ENCODE peak calls at places on chromosomes 2 and 18, in four cellular contexts. O is pancreas, X is osteocyte, E is AG09309. C is an unnamed sample.
A peak's percentile ranks its signal among the peaks of the same experiment; 100 is the strongest.

GRCh38 chr2:96259497-96259921 is 6.3 kb downstream of the TMEM127 start:
- DNase-seq in O (peak; percentile 81), X (no peak), E (no peak), C (no peak)

GRCh38 chr2:214378455-214379103 is 32.3 kb upstream of the VWC2L start:
- DNase-seq in O (peak; percentile 40), E (no peak), X (no peak), C (no peak)

GRCh38 chr2:73232471-73233153 is 427 bp downstream of the PRADC1 start:
- DNase-seq in X (no peak), O (no peak), E (no peak), C (no peak)

GRCh38 chr2:47004905-47005495 is 89.4 kb upstream of the MCFD2 start:
- DNase-seq in X (no peak), O (no peak), E (no peak), C (no peak)

GRCh38 chr2:144516417-144516980 is 3.4 kb downstream of the ZEB2 start:
- DNase-seq in E (no peak), X (no peak), O (no peak), C (no peak)

GRCh38 chr2:144512421-144513272 is 7.3 kb downstream of the ZEB2 start:
- DNase-seq in O (no peak), X (no peak), E (no peak), C (no peak)

GRCh38 chr18:42233908-42234307 is 278.9 kb downstream of the PIK3C3 start:
- DNase-seq in O (no peak), X (no peak), E (no peak), C (no peak)

GRCh38 chr18:34222396-34223163 is 2.1 kb downstream of the NOL4 start:
- DNase-seq in X (no peak), O (peak; percentile 34), E (no peak), C (peak; percentile 23)

GRCh38 chr2:108444941-108445840 is 3.8 kb upstream of the GCC2 start:
- DNase-seq in O (no peak), X (no peak), E (no peak), C (no peak)

GRCh38 chr18:416928-417327 is 83.6 kb downstream of the COLEC12 start:
- DNase-seq in O (no peak), X (no peak), E (no peak), C (no peak)

GRCh38 chr2:231910771-231911170 is 15.4 kb downstream of the NPPC start:
- DNase-seq in X (no peak), E (no peak), O (no peak), C (no peak)

GRCh38 chr2:142582317-142582716 is 295.1 kb upstream of the KYNU start:
- DNase-seq in E (no peak), X (no peak), O (no peak), C (no peak)

GRCh38 chr18:50080932-50081560 is 113.9 kb downstream of the MYO5B start:
- DNase-seq in E (no peak), O (no peak), X (no peak), C (no peak)

GRCh38 chr2:160293401-160293911 is 93.4 kb upstream of the ITGB6 start:
- DNase-seq in O (no peak), E (peak; percentile 78), X (no peak), C (no peak)

GRCh38 chr18:30358545-30358944 is 684.0 kb downstream of the DSC3 start:
- DNase-seq in X (no peak), E (no peak), O (no peak), C (no peak)

GRCh38 chr2:88011011-88011410 is 5.3 kb downstream of the RNU2-63P start:
- DNase-seq in E (no peak), X (no peak), O (no peak), C (no peak)

GRCh38 chr18:12907258-12907925 is 23.4 kb upstream of the PTPN2 start:
- DNase-seq in O (no peak), X (no peak), E (no peak), C (no peak)

GRCh38 chr18:75111673-75112485 is 97.1 kb downstream of the PTGR3 start:
- DNase-seq in E (no peak), O (no peak), X (peak; percentile 54), C (no peak)

GRCh38 chr2:38945931-38946330 is 56.3 kb downstream of the ARHGEF33 start:
- DNase-seq in O (no peak), X (no peak), E (no peak), C (no peak)

GRCh38 chr2:17107131-17107530 is 411.1 kb downstream of the RAD51AP2 start:
- DNase-seq in O (no peak), X (no peak), E (no peak), C (no peak)

GRCh38 chr2:28689764-28690163 is 61.9 kb upstream of the PPP1CB start:
- DNase-seq in E (no peak), O (no peak), X (no peak), C (no peak)

GRCh38 chr2:216643986-216644662 is 10.9 kb downstream of the IGFBP2 start:
- DNase-seq in O (peak; percentile 60), X (no peak), E (no peak), C (no peak)

GRCh38 chr2:197838036-197838435 is 33.6 kb downstream of the PLCL1 start:
- DNase-seq in E (peak; percentile 29), O (no peak), X (no peak), C (peak; percentile 64)

GRCh38 chr18:6521804-6522418 is 107.2 kb upstream of the L3MBTL4 start:
- DNase-seq in X (no peak), E (peak; percentile 2), O (no peak), C (peak; percentile 48)

GRCh38 chr18:46297621-46298020 is 193.4 kb downstream of the HAUS1 start:
- DNase-seq in O (no peak), X (no peak), E (no peak), C (no peak)

GRCh38 chr2:175621847-175622246 is 380.2 kb downstream of the LNPK start:
- DNase-seq in E (no peak), O (no peak), X (no peak), C (no peak)

GRCh38 chr2:214135966-214136365 is 274.9 kb upstream of the VWC2L start:
- DNase-seq in O (no peak), X (no peak), E (no peak), C (no peak)

GRCh38 chr2:120851116-120851773 is 115.6 kb downstream of the GLI2 start:
- DNase-seq in X (no peak), E (no peak), O (no peak), C (no peak)

GRCh38 chr2:176398783-176399182 is 129.5 kb downstream of the MTX2 start:
- DNase-seq in O (no peak), X (no peak), E (no peak), C (no peak)

GRCh38 chr2:231541605-231542509 is 11.6 kb upstream of the NMUR1 start:
- DNase-seq in O (no peak), E (no peak), X (no peak), C (peak; percentile 18)

GRCh38 chr2:175076272-175076671 is 71.1 kb upstream of the CHN1 start:
- DNase-seq in E (no peak), X (no peak), O (no peak), C (no peak)

GRCh38 chr2:74439373-74440004 is 2.2 kb downstream of the RTKN start:
- DNase-seq in O (no peak), X (no peak), E (no peak), C (no peak)

GRCh38 chr18:8844721-8845148 is 139.4 kb downstream of the MTCL1 start:
- DNase-seq in E (no peak), X (no peak), O (no peak), C (no peak)

GRCh38 chr2:12607971-12608370 is 108.8 kb upstream of the TRIB2 start:
- DNase-seq in X (no peak), O (no peak), E (no peak), C (no peak)

GRCh38 chr18:6598657-6599056 is 130.9 kb upstream of the ARHGAP28 start:
- DNase-seq in E (no peak), X (no peak), O (no peak), C (no peak)

GRCh38 chr18:46623541-46623940 is 33.5 kb downstream of the LOXHD1 start:
- DNase-seq in E (no peak), X (peak; percentile 78), O (no peak), C (no peak)

DNA sequence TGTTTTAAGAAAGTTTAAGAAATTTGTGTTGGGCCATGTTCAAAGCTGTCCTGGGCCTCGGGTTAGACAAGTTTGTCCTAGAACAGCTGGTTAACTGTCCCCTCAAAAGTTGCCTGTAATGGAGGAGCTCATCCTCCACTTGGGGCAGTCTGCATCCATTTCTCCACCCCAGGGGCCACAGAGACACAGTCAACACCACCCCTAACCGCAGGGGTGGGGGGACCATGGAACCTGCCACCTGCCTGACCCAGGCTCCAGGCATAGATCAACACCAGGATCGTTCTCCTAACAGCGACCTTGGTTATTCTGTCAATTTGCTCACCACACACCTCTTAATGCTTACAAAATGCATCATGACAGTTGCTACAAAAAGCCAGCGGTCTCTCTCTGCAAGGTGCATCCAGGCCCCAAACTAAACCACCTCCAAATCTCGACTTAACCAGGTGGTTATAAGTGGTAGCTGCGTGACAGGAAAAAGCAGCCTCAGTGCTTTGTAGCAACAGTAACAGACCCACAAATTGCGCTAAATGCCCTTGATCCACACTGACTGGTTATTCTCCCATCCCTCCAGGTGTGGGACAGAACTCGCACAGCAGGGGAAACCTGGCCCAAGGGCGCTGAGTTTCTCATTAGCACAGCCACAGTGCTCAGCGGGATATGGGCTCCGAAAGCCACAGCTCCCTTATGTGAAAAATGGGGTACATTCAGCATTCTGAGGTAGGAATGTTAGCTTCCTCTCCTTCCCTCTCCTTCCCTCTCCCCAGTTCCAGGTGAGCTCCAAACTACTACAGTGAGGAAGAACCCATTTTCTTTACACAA is 48.0 kb downstream of the HDLBP start:
- DNase-seq in X (peak; percentile 46), O (no peak), E (no peak), C (no peak)
- TF ChIP-seq CTCF in X (no peak), O (no peak), E (no peak), C (no peak)

DNA sequence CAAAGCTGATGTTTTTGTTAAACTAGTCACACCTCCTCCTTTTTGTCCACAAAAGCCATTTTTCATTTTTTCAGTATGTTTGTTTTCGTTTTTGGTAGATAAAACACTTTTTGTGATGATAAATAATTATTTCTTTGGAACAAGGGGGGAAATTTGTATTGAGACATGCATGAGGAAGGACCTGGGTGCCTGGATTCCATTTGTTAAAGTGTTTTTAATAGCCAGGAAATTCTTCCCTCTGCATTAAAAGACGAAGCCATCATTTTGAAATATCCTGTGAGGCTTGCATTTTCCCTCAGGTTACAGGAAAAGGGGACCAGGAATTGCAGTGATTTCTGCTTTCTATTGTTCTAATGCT is 52.1 kb upstream of the CTLA4 start:
- DNase-seq in E (no peak), X (no peak), O (no peak), C (no peak)
- TF ChIP-seq CTCF in E (no peak), X (no peak), O (no peak), C (no peak)

GRCh38 chr2:157789161-157789720 is 86.9 kb downstream of the ACVR1 start:
- DNase-seq in X (no peak), O (no peak), E (no peak), C (no peak)

GRCh38 chr2:157790780-157791179 is 85.3 kb downstream of the ACVR1 start:
- DNase-seq in X (no peak), O (no peak), E (no peak), C (no peak)

GRCh38 chr2:157792345-157793052 is 83.6 kb downstream of the ACVR1 start:
- DNase-seq in X (no peak), E (peak; percentile 34), O (no peak), C (no peak)

GRCh38 chr2:157789933-157790511 is 86.1 kb downstream of the ACVR1 start:
- DNase-seq in O (peak; percentile 76), X (no peak), E (no peak), C (no peak)

GRCh38 chr2:157793053-157793612 is 83.0 kb downstream of the ACVR1 start:
- DNase-seq in X (no peak), O (no peak), E (no peak), C (no peak)
- TF ChIP-seq CTCF in X (peak; percentile 41), O (no peak), E (peak; percentile 37), C (no peak)

GRCh38 chr2:219002395-219003266 is 9.4 kb upstream of the CRYBA2 start:
- DNase-seq in E (no peak), O (peak; percentile 94), X (no peak), C (peak; percentile 72)
- TF ChIP-seq CTCF in E (peak; percentile 35), O (peak; percentile 56), X (peak; percentile 56), C (peak; percentile 57)

C was measured in GM10248.